ENCODE peak calls at places on chromosomes 4 and X, in four cellular contexts. One of them, this sample, is unnamed.

GRCh38 chr4:185165605-185166063 is 22.6 kb downstream of the SLC25A4 start:
- DNase-seq in choroid plexus epithelial cell: peak
- DNase-seq in uterus: no peak
- DNase-seq in cardiac fibroblast: peak
- DNase-seq in this sample: peak

GRCh38 chrX:47156611-47157520 is 11.8 kb downstream of the RBM10 start:
- DNase-seq in choroid plexus epithelial cell: no peak
- DNase-seq in uterus: no peak
- DNase-seq in cardiac fibroblast: no peak
- DNase-seq in this sample: no peak

GRCh38 chr4:57866468-57867173 is 756.4 kb upstream of the IGFBP7 start:
- DNase-seq in choroid plexus epithelial cell: no peak
- DNase-seq in uterus: no peak
- DNase-seq in cardiac fibroblast: no peak
- DNase-seq in this sample: no peak

GRCh38 chr4:64940698-64941097 is 531.4 kb upstream of the TECRL start:
- DNase-seq in choroid plexus epithelial cell: peak
- DNase-seq in uterus: no peak
- DNase-seq in cardiac fibroblast: peak
- DNase-seq in this sample: no peak

GRCh38 chrX:150972450-150972849 is 10.7 kb upstream of the HMGB3 start:
- DNase-seq in choroid plexus epithelial cell: no peak
- DNase-seq in uterus: no peak
- DNase-seq in cardiac fibroblast: no peak
- DNase-seq in this sample: no peak

GRCh38 chr4:80608285-80608980 is 272.9 kb downstream of the CFAP299 start:
- DNase-seq in choroid plexus epithelial cell: no peak
- DNase-seq in uterus: no peak
- DNase-seq in cardiac fibroblast: peak
- DNase-seq in this sample: peak

GRCh38 chrX:130606415-130606814 is 204.6 kb downstream of the RBMX2 start:
- DNase-seq in choroid plexus epithelial cell: no peak
- DNase-seq in uterus: no peak
- DNase-seq in cardiac fibroblast: peak
- DNase-seq in this sample: no peak

GRCh38 chr4:177302371-177303100 is 7.1 kb upstream of the NEIL3 start:
- DNase-seq in choroid plexus epithelial cell: no peak
- DNase-seq in uterus: no peak
- DNase-seq in cardiac fibroblast: peak
- DNase-seq in this sample: peak

GRCh38 chr4:121674696-121675095 is 22.1 kb downstream of the ANXA5 start:
- DNase-seq in choroid plexus epithelial cell: no peak
- DNase-seq in uterus: no peak
- DNase-seq in cardiac fibroblast: no peak
- DNase-seq in this sample: no peak

GRCh38 chr4:76803522-76803921 is 94.4 kb downstream of the SOWAHB start:
- DNase-seq in choroid plexus epithelial cell: peak
- DNase-seq in uterus: peak
- DNase-seq in cardiac fibroblast: peak
- DNase-seq in this sample: peak

GRCh38 chr4:152185786-152186540 is 349.9 kb downstream of the FBXW7 start:
- DNase-seq in choroid plexus epithelial cell: peak
- DNase-seq in uterus: no peak
- DNase-seq in cardiac fibroblast: peak
- DNase-seq in this sample: no peak

GRCh38 chr4:36187723-36188333 is 56.5 kb downstream of the ARAP2 start:
- DNase-seq in choroid plexus epithelial cell: peak
- DNase-seq in uterus: no peak
- DNase-seq in cardiac fibroblast: peak
- DNase-seq in this sample: no peak

GRCh38 chrX:25337841-25338240 is 322.1 kb upstream of the ARX start:
- DNase-seq in choroid plexus epithelial cell: no peak
- DNase-seq in uterus: no peak
- DNase-seq in cardiac fibroblast: no peak
- DNase-seq in this sample: no peak

GRCh38 chrX:25344191-25344936 is 328.6 kb upstream of the ARX start:
- DNase-seq in choroid plexus epithelial cell: no peak
- DNase-seq in uterus: no peak
- DNase-seq in cardiac fibroblast: no peak
- DNase-seq in this sample: no peak

DNA sequence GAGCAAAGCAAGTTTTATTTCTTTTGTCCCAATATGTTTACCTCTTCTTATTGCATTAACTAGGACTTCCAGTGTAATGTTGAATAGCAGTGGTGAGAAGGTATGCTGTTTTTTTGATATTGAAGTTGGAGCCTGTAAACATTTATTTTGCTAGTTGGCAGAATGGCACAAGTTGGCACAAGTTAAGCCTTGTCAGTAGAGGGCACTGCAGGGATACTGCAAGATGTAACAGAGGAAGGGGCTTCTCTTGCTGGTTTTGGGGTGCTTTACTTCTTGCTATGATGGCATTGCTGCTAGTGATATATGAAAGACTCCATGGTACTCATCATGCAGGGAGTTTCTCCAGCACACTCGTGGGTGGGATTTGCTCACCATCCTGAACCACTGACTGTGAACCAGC is 327.3 kb upstream of the ARX start:
- DNase-seq in choroid plexus epithelial cell: no peak
- DNase-seq in uterus: no peak
- DNase-seq in cardiac fibroblast: no peak
- DNase-seq in this sample: no peak
- TF ChIP-seq CTCF in choroid plexus epithelial cell: no peak
- TF ChIP-seq CTCF in uterus: no peak
- TF ChIP-seq CTCF in cardiac fibroblast: no peak
- TF ChIP-seq CTCF in this sample: no peak

GRCh38 chr4:61301285-61301684 is 101.2 kb downstream of the ADGRL3 start:
- DNase-seq in choroid plexus epithelial cell: no peak
- DNase-seq in uterus: no peak
- DNase-seq in cardiac fibroblast: no peak
- DNase-seq in this sample: no peak
- TF ChIP-seq CTCF in choroid plexus epithelial cell: no peak
- TF ChIP-seq CTCF in uterus: no peak
- TF ChIP-seq CTCF in cardiac fibroblast: no peak
- TF ChIP-seq CTCF in this sample: no peak

GRCh38 chrX:18390941-18391538 is 34.4 kb upstream of the CDKL5 start:
- DNase-seq in choroid plexus epithelial cell: peak
- DNase-seq in uterus: peak
- DNase-seq in cardiac fibroblast: peak
- DNase-seq in this sample: peak

GRCh38 chrX:18394477-18394876 is 30.9 kb upstream of the CDKL5 start:
- DNase-seq in choroid plexus epithelial cell: no peak
- DNase-seq in uterus: no peak
- DNase-seq in cardiac fibroblast: no peak
- DNase-seq in this sample: no peak

GRCh38 chrX:18389968-18390367 is 35.4 kb upstream of the CDKL5 start:
- DNase-seq in choroid plexus epithelial cell: no peak
- DNase-seq in uterus: no peak
- DNase-seq in cardiac fibroblast: no peak
- DNase-seq in this sample: no peak
- TF ChIP-seq CTCF in choroid plexus epithelial cell: no peak
- TF ChIP-seq CTCF in uterus: no peak
- TF ChIP-seq CTCF in cardiac fibroblast: no peak
- TF ChIP-seq CTCF in this sample: peak

DNA sequence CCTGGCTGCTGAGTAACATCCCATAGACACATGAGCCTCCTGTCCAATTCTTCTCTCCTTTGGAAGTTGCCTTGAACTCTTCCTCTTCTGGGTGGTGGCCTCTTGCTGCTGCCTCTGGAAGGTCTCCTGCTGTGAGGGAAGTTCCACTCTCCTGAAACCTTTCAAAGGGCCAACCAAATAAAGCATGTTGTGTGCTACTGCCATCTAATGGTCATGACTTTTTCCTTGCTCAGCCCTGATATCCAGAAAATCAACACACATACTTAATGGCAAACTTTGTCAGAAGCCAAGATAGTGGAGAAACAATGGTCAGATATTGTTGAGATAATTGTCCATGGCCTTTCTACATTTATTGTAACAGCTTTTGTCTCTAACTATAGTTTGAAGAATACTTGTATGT is 19.1 kb upstream of the ZXDA start:
- DNase-seq in choroid plexus epithelial cell: peak
- DNase-seq in uterus: no peak
- DNase-seq in cardiac fibroblast: peak
- DNase-seq in this sample: peak
- TF ChIP-seq CTCF in choroid plexus epithelial cell: peak
- TF ChIP-seq CTCF in uterus: no peak
- TF ChIP-seq CTCF in cardiac fibroblast: peak
- TF ChIP-seq CTCF in this sample: peak

GRCh38 chr4:156475322-156475721 is 496.3 kb downstream of the PDGFC start:
- DNase-seq in choroid plexus epithelial cell: peak
- DNase-seq in uterus: no peak
- DNase-seq in cardiac fibroblast: peak
- DNase-seq in this sample: peak
- TF ChIP-seq CTCF in choroid plexus epithelial cell: peak
- TF ChIP-seq CTCF in uterus: peak
- TF ChIP-seq CTCF in cardiac fibroblast: peak
- TF ChIP-seq CTCF in this sample: peak

GRCh38 chrX:147476008-147476407 is 435.7 kb upstream of the FMR1 start:
- DNase-seq in choroid plexus epithelial cell: peak
- DNase-seq in uterus: no peak
- DNase-seq in cardiac fibroblast: peak
- DNase-seq in this sample: no peak
- TF ChIP-seq CTCF in choroid plexus epithelial cell: no peak
- TF ChIP-seq CTCF in uterus: no peak
- TF ChIP-seq CTCF in cardiac fibroblast: no peak
- TF ChIP-seq CTCF in this sample: peak

GRCh38 chrX:11484290-11484689 is 181.4 kb downstream of the ARHGAP6 start:
- DNase-seq in choroid plexus epithelial cell: no peak
- DNase-seq in uterus: no peak
- DNase-seq in cardiac fibroblast: no peak
- DNase-seq in this sample: no peak
- TF ChIP-seq CTCF in choroid plexus epithelial cell: no peak
- TF ChIP-seq CTCF in uterus: no peak
- TF ChIP-seq CTCF in cardiac fibroblast: no peak
- TF ChIP-seq CTCF in this sample: no peak

This sample was measured in HFFc6.